ENCODE peak calls at places on chromosomes 7 and 10, in six cellular contexts. E, M, D, I, G and P are unnamed samples.

GRCh38 chr7:49776994-49777393 is 3.6 kb downstream of the VWC2 start:
- DNase-seq in M (no peak), G (no peak), I (no peak), E (no peak), D (no peak), P (no peak)

GRCh38 chr7:143023047-143023446 is 3.9 kb downstream of the OR9A2 start:
- DNase-seq in G (no peak), D (no peak), I (no peak), M (no peak), E (no peak), P (no peak)

GRCh38 chr7:43113622-43114450 is 1.4 kb downstream of the HECW1 start:
- DNase-seq in G (no peak), I (no peak), D (no peak), E (no peak), M (no peak), P (no peak)

GRCh38 chr10:75428434-75429158 is 2.8 kb upstream of the LRMDA start:
- DNase-seq in G (no peak), E (peak; percentile 9), D (no peak), M (no peak), I (no peak), P (no peak)

GRCh38 chr7:972670-973309 is 2.6 kb downstream of the COX19 start:
- DNase-seq in M (no peak), I (no peak), D (no peak), E (no peak), G (no peak), P (peak; percentile 53)

GRCh38 chr7:78346824-78347223 is 548.3 kb downstream of the PHTF2 start:
- DNase-seq in I (no peak), D (no peak), G (no peak), E (no peak), M (no peak), P (no peak)

GRCh38 chr7:158482460-158482859 is 105.2 kb downstream of the PTPRN2 start:
- DNase-seq in D (no peak), I (no peak), E (no peak), G (no peak), M (no peak), P (no peak)

GRCh38 chr7:134534633-134535032 is 7.3 kb downstream of the AKR1B10 start:
- DNase-seq in E (no peak), G (no peak), I (no peak), M (no peak), D (no peak), P (no peak)

GRCh38 chr10:110820321-110820814 is 51.4 kb upstream of the PDCD4 start:
- DNase-seq in E (no peak), M (no peak), I (no peak), D (no peak), G (no peak), P (peak; percentile 21)

GRCh38 chr10:114607358-114607998 is 50.6 kb downstream of the ABLIM1 start:
- DNase-seq in D (no peak), M (no peak), E (peak; percentile 71), G (no peak), I (no peak), P (peak; percentile 71)

GRCh38 chr10:30583778-30584415 is 45.7 kb downstream of the LYZL2 start:
- DNase-seq in D (peak; percentile 72), G (peak; percentile 75), E (peak; percentile 84), I (no peak), M (peak; percentile 22), P (peak; percentile 91)

GRCh38 chr10:69491611-69492010 is 40.3 kb downstream of the TSPAN15 start:
- DNase-seq in M (no peak), I (no peak), G (no peak), D (peak; percentile 33), E (no peak), P (no peak)

GRCh38 chr7:45919947-45920542 is 1.0 kb downstream of the IGFBP3 start:
- DNase-seq in M (no peak), G (no peak), D (no peak), E (peak; percentile 14), I (no peak), P (no peak)

GRCh38 chr7:155188821-155189599 is 108.7 kb upstream of the INSIG1 start:
- DNase-seq in I (no peak), G (no peak), D (no peak), E (no peak), M (no peak), P (peak; percentile 40)

GRCh38 chr10:32072025-32072787 is 16.0 kb upstream of the KIF5B start:
- DNase-seq in E (no peak), I (no peak), M (no peak), D (no peak), G (no peak), P (no peak)

GRCh38 chr7:34677491-34677890 is 19.5 kb downstream of the NPSR1 start:
- DNase-seq in M (no peak), D (no peak), E (no peak), G (no peak), I (no peak), P (no peak)

GRCh38 chr10:66291133-66291532 is 634.7 kb upstream of the LRRTM3 start:
- DNase-seq in M (no peak), G (no peak), D (no peak), I (no peak), E (no peak), P (no peak)

GRCh38 chr7:44797329-44798258 is 1.1 kb downstream of the PPIA start:
- DNase-seq in M (peak; percentile 82), G (peak; percentile 89), E (peak; percentile 89), I (peak; percentile 44), D (peak; percentile 94), P (peak; percentile 87)

GRCh38 chr7:2542011-2542923 is 13.1 kb downstream of the BRAT1 start:
- DNase-seq in I (no peak), M (no peak), D (peak; percentile 60), G (no peak), E (no peak), P (no peak)

GRCh38 chr10:124369066-124369465 is 49.7 kb downstream of the OAT start:
- DNase-seq in G (no peak), I (no peak), E (no peak), M (no peak), D (no peak), P (no peak)

GRCh38 chr10:72665925-72666324 is 26.0 kb upstream of the MCU start:
- DNase-seq in G (no peak), M (no peak), I (peak; percentile 29), E (no peak), D (no peak), P (no peak)

GRCh38 chr7:22433710-22434460 is 66.1 kb downstream of the STEAP1B start:
- DNase-seq in D (no peak), M (no peak), I (no peak), E (peak; percentile 60), G (no peak), P (peak; percentile 50)

GRCh38 chr10:75655791-75656451 is 224.5 kb downstream of the LRMDA start:
- DNase-seq in M (no peak), E (peak; percentile 72), D (no peak), I (no peak), G (no peak), P (peak; percentile 58)

GRCh38 chr7:107961399-107961798 is 41.6 kb downstream of the LAMB1 start:
- DNase-seq in G (no peak), M (peak; percentile 67), I (no peak), E (no peak), D (no peak), P (peak; percentile 80)

GRCh38 chr7:66376264-66376945 is 171.3 kb downstream of the TPST1 start:
- DNase-seq in G (no peak), I (no peak), D (no peak), E (no peak), M (no peak), P (no peak)

GRCh38 chr10:43138757-43139241 is 554 bp downstream of the CSGALNACT2 start:
- DNase-seq in M (no peak), I (no peak), D (no peak), G (no peak), E (peak; percentile 38), P (peak; percentile 47)

GRCh38 chr10:44306762-44307161 is 78.1 kb downstream of the CXCL12 start:
- DNase-seq in I (no peak), M (no peak), G (no peak), E (no peak), D (no peak), P (no peak)

GRCh38 chr7:2472744-2473143 is 3.5 kb downstream of the GRIFIN start:
- DNase-seq in G (no peak), D (no peak), I (no peak), M (no peak), E (no peak), P (no peak)

GRCh38 chr10:35236739-35237138 is 99.6 kb upstream of the CCNY start:
- DNase-seq in E (peak; percentile 32), G (no peak), D (no peak), I (no peak), M (no peak), P (peak; percentile 43)
- TF ChIP-seq CTCF in E (peak; percentile 42), G (no peak), D (no peak), I (peak; percentile 35), M (peak; percentile 11), P (peak; percentile 51)

GRCh38 chr7:139232377-139232717 is 1.3 kb downstream of the UBN2 start:
- DNase-seq in G (no peak), M (no peak), E (no peak), I (no peak), D (no peak), P (no peak)

GRCh38 chr7:139230774-139231512 is at the start of gene UBN2:
- DNase-seq in G (peak; percentile 97), M (peak; percentile 88), E (peak; percentile 97), I (peak; percentile 91), D (peak; percentile 97), P (peak; percentile 98)

GRCh38 chr7:139230484-139230773 is 608 bp upstream of the UBN2 start:
- DNase-seq in D (no peak), M (no peak), G (no peak), E (no peak), I (no peak), P (no peak)

GRCh38 chr7:139231513-139232376 is 708 bp downstream of the UBN2 start:
- DNase-seq in I (no peak), G (peak; percentile 37), D (peak; percentile 61), E (no peak), M (no peak), P (peak; percentile 42)

DNA sequence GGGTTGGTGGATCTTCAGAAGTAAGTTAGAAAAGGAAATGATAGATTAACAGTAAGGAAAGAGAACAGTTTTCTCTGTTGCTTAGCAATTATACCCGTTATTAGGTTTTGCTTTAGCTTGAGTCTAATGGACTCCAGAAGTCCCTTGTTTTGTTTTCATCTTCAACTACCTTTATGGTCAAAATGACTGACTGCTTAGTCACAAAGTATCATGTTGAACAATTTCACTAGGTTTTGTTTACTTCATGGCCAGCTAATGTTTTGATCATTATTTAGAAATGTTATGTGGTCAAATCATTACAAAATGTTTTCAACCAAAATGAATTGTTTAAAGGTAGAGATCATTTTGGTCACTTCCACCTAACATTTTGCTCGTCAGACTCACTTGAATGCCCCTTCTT is 1.9 kb downstream of the UBN2 start:
- DNase-seq in D (no peak), I (peak; percentile 15), G (no peak), M (no peak), E (peak; percentile 16), P (peak; percentile 20)
- H3K4me3 ChIP-seq in D (peak overlapping the region; percentile 99), I (peak overlapping the region; percentile 98), G (no peak overlapping the region), M (no peak overlapping the region), E (peak overlapping the region; percentile 75), P (peak overlapping the region; percentile 92)

GRCh38 chr7:97145068-97145467 is 27.6 kb downstream of the SDHAF3 start:
- DNase-seq in D (no peak), G (no peak), I (peak; percentile 3), M (no peak), E (peak; percentile 59), P (peak; percentile 67)
- TF ChIP-seq CTCF in D (no peak), G (peak; percentile 30), I (peak; percentile 41), M (peak; percentile 52), E (peak; percentile 40), P (peak; percentile 46)

GRCh38 chr7:136551618-136552017 is 316.8 kb upstream of the CHRM2 start:
- DNase-seq in E (no peak), M (no peak), D (no peak), G (no peak), I (no peak), P (no peak)
- H3K4me3 ChIP-seq in E (no peak overlapping the region), M (no peak overlapping the region), D (no peak overlapping the region), G (no peak overlapping the region), I (no peak overlapping the region), P (no peak overlapping the region)